ENCODE peak calls at places on chromosome 20, in six cellular contexts. K is brain microvascular endothelial cell, I is aorta, W is left lung, M is small intestine, U is ovary. H is an unnamed sample.

GRCh38 chr20:53827996-53828672 is 234.5 kb upstream of the ZNF217 start:
- DNase-seq in K (peak), I (no peak), M (no peak), U (no peak), W (no peak), H (peak)

GRCh38 chr20:36823126-36823525 is 49.6 kb upstream of the DSN1 start:
- DNase-seq in W (no peak), M (no peak), I (no peak), U (no peak), K (no peak), H (no peak)

GRCh38 chr20:2051920-2052319 is 49.7 kb upstream of the STK35 start:
- DNase-seq in K (no peak), U (no peak), M (no peak), I (no peak), W (no peak), H (no peak)

GRCh38 chr20:13863244-13863643 is 78.4 kb downstream of the NDUFAF5 start:
- DNase-seq in W (no peak), M (no peak), K (no peak), U (no peak), I (no peak), H (no peak)

GRCh38 chr20:18645851-18646250 is 58.0 kb downstream of the DTD1 start:
- DNase-seq in U (no peak), W (no peak), K (peak), M (no peak), I (no peak), H (no peak)

GRCh38 chr20:43983359-43983758 is 68.7 kb downstream of the TOX2 start:
- DNase-seq in I (no peak), K (no peak), M (peak), W (no peak), U (no peak), H (peak)

GRCh38 chr20:25315418-25316210 is 67.7 kb downstream of the PYGB start:
- DNase-seq in K (peak), W (peak), I (peak), M (no peak), U (no peak), H (no peak)

GRCh38 chr20:8078528-8078914 is 53.5 kb upstream of the PLCB1 start:
- DNase-seq in K (no peak), M (no peak), W (no peak), U (no peak), I (no peak), H (no peak)

GRCh38 chr20:37749185-37749584 is 55.4 kb downstream of the CTNNBL1 start:
- DNase-seq in W (no peak), K (no peak), I (no peak), U (no peak), M (no peak), H (no peak)

GRCh38 chr20:50898475-50898874 is 32.8 kb downstream of the ADNP start:
- DNase-seq in K (no peak), M (no peak), U (no peak), I (no peak), W (no peak), H (no peak)

GRCh38 chr20:15814903-15815302 is 758.3 kb downstream of the KIF16B start:
- DNase-seq in U (no peak), W (no peak), I (no peak), K (peak), M (no peak), H (no peak)

GRCh38 chr20:35617397-35618031 is 1.9 kb downstream of the SPAG4 start:
- DNase-seq in K (peak), U (peak), I (peak), W (peak), M (peak), H (peak)

GRCh38 chr20:20215976-20216727 is 151.8 kb upstream of the INSM1 start:
- DNase-seq in W (no peak), U (no peak), I (no peak), K (no peak), M (peak), H (no peak)

GRCh38 chr20:3727333-3728035 is 5.0 kb upstream of the HSPA12B start:
- DNase-seq in W (no peak), M (no peak), I (no peak), K (no peak), U (peak), H (no peak)

GRCh38 chr20:48171626-48172025 is 386.3 kb upstream of the SULF2 start:
- DNase-seq in K (no peak), M (no peak), U (no peak), W (no peak), I (no peak), H (no peak)

GRCh38 chr20:17648782-17649730 is 33.0 kb downstream of the RRBP1 start:
- DNase-seq in W (no peak), I (no peak), M (peak), K (no peak), U (no peak), H (no peak)

GRCh38 chr20:51425347-51426106 is 117.0 kb downstream of the NFATC2 start:
- DNase-seq in W (no peak), K (no peak), I (no peak), M (no peak), U (no peak), H (no peak)

GRCh38 chr20:32680544-32681174 is 6.9 kb upstream of the C20orf203 start:
- DNase-seq in I (no peak), M (no peak), W (no peak), K (no peak), U (no peak), H (no peak)

GRCh38 chr20:44056010-44056698 is 130.8 kb downstream of the JPH2 start:
- DNase-seq in M (peak), K (peak), U (no peak), I (peak), W (no peak), H (no peak)

GRCh38 chr20:14189794-14190402 is 147.5 kb downstream of the FLRT3 start:
- DNase-seq in U (no peak), M (peak), W (no peak), K (peak), I (no peak), H (no peak)

GRCh38 chr20:37972256-37973058 is 60.8 kb downstream of the TTI1 start:
- DNase-seq in I (no peak), M (no peak), U (no peak), K (no peak), W (no peak), H (no peak)

GRCh38 chr20:50992733-50993457 is 30.0 kb downstream of the KCNG1 start:
- DNase-seq in W (no peak), M (peak), I (no peak), U (no peak), K (peak), H (peak)

GRCh38 chr20:63100401-63100925 is 93.7 kb upstream of the BHLHE23 start:
- DNase-seq in I (peak), W (peak), M (no peak), K (no peak), U (no peak), H (no peak)

GRCh38 chr20:20018366-20018765 is 1.2 kb downstream of the NAA20 start:
- DNase-seq in W (no peak), M (no peak), K (no peak), I (no peak), U (no peak), H (no peak)

GRCh38 chr20:49866051-49866450 is 49.3 kb downstream of the SPATA2 start:
- DNase-seq in K (peak), M (no peak), W (no peak), I (no peak), U (no peak), H (no peak)
- H3K4me3 ChIP-seq in K (no peak), M (no peak), W (no peak), I (no peak), U (no peak), H (no peak)

DNA sequence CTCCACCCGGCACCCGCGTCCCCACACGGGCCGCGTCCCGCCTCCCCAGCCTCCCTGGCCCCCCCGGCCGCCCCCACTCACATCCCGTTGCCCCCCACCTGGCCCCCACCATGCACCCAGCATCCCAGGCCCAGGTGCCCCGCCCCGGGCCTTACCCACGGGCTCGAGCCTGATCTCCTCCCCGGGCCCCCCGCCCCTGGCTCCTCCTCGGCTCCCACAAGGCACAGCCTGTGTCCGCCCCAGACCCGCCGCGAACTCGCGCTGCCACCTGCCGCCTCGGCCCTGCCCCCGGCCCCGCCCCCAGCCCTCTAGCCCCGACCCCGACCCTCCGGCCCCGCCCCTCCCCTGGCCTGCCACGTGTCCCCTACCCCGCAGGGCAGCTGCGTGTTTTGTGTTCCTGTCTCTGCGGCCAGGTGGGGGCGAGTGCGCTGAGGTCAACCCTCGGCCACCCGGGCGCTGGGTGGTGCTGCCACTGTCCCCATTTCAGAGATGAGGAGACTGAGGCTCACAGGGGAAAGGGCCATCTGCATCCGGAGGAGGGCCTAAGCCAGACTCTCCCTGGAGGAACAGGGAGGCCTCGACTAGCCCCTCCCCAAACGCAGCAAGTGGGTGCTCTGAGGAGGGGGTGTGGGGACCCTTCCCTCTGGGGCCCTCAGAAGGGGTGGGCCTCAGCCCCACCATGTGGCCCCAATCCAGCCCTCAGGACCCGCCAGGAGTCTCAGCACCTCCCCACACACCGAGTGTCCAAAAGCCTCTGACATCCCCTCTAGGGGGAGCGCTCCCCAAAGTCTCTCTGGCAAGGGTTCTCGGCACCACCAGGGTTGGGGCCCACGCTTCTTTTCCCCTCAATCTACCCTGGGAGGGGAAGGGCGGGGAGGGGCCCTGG is 99.8 kb downstream of the TAF4 start:
- DNase-seq in W (no peak), M (no peak), I (no peak), K (no peak), U (peak), H (peak)
- H3K4me3 ChIP-seq in W (no peak), M (no peak), I (no peak), K (no peak), U (no peak), H (no peak)

GRCh38 chr20:59596690-59597089 is 7.7 kb upstream of the PHACTR3 start:
- DNase-seq in W (no peak), U (no peak), I (peak), K (no peak), M (no peak), H (no peak)

GRCh38 chr20:59598625-59599310 is 5.6 kb upstream of the PHACTR3 start:
- DNase-seq in M (peak), U (no peak), K (no peak), I (no peak), W (no peak), H (peak)

GRCh38 chr20:59600472-59600871 is 3.9 kb upstream of the PHACTR3 start:
- DNase-seq in W (no peak), K (no peak), I (no peak), U (no peak), M (no peak), H (no peak)

GRCh38 chr20:59599941-59600340 is 4.4 kb upstream of the PHACTR3 start:
- DNase-seq in I (peak), K (no peak), U (no peak), M (no peak), W (no peak), H (no peak)

DNA sequence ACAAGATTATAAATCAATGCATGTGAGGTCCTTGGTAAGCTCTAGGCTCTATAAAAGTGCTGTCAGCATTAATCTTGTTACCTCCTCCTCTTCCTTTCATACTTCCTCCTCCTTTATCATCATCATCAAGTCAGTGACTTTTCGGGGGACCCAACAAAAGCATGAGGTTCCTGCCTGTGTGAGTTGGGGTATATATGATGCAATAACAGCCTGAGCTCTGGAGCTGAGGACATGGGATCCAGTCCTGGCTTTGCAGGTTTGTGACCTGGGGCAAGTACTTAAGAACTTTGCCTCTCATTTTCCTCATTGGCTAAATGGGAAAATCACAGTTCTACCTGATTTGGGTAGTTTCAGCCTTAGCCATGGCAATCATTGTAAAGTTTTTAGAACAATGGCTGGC is 7.1 kb upstream of the PHACTR3 start:
- DNase-seq in W (no peak), M (no peak), K (no peak), I (no peak), U (no peak), H (no peak)
- H3K4me3 ChIP-seq in W (no peak), M (no peak), K (no peak), I (no peak), U (no peak), H (no peak)

GRCh38 chr20:59938696-59939051 is 1.4 kb downstream of the PPP1R3D start:
- DNase-seq in W (no peak), M (no peak), K (no peak), U (peak), I (no peak), H (no peak)
- H3K4me3 ChIP-seq in W (no peak), M (no peak), K (no peak), U (no peak), I (no peak), H (no peak)

DNA sequence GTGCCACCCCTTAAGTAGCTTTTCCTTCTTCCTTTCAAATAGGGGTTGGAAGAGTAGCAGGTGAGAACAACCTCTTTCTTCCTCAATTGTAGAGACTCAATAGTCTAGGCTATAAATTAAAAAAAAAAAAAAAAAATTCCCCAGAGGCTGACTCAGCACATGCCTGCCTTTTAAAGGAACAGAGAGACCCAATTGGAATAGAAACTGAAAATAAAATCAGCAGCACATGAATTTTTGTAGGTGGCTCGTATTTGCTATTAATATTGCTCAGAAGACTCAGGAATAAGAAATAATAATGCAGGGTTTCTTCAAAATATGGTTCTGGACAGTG is 19.3 kb downstream of the TOP1 start:
- DNase-seq in I (no peak), W (no peak), U (no peak), K (no peak), M (peak), H (no peak)
- H3K4me3 ChIP-seq in I (peak), W (no peak), U (no peak), K (peak), M (no peak), H (no peak)

GRCh38 chr20:5797843-5798462 is 47.8 kb downstream of the SHLD1 start:
- DNase-seq in M (no peak), K (no peak), I (no peak), W (no peak), U (no peak), H (no peak)
- H3K4me3 ChIP-seq in M (no peak), K (no peak), I (no peak), W (no peak), U (no peak), H (no peak)

DNA sequence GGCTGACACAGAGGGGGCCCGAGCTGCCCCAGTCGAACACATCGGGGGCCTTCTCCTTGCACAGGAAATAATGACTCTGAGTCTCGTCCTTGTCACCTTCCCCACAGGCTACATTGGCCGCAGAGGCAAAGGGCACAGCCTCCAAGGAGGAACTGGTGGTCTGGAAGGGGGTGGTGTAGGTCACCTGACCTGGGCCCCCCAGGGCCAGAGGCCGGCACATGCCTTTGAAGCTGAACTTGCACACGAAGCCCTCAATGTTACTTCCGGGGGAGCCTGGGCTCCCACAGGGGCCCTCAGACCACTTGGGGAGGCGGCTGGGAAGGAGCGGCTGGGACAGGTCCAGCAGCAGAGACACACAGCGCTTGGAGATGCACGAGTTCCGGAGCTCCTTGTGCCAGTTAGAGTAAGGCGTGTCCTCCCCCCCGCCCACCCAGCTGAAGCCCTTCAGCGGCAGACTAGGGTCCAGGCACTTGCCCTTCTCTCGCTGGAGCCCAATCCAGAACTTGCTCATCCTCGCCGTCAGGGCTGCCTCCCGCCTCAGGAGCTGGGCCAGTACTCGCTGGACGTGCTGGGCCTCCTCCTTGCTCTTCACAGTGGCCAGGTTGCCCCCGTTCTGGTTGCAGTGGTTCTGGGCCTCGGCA is 589 bp downstream of the CD93 start:
- DNase-seq in K (no peak), I (peak), U (no peak), M (no peak), W (no peak), H (no peak)
- H3K4me3 ChIP-seq in K (no peak), I (no peak), U (peak), M (no peak), W (peak), H (no peak)

DNA sequence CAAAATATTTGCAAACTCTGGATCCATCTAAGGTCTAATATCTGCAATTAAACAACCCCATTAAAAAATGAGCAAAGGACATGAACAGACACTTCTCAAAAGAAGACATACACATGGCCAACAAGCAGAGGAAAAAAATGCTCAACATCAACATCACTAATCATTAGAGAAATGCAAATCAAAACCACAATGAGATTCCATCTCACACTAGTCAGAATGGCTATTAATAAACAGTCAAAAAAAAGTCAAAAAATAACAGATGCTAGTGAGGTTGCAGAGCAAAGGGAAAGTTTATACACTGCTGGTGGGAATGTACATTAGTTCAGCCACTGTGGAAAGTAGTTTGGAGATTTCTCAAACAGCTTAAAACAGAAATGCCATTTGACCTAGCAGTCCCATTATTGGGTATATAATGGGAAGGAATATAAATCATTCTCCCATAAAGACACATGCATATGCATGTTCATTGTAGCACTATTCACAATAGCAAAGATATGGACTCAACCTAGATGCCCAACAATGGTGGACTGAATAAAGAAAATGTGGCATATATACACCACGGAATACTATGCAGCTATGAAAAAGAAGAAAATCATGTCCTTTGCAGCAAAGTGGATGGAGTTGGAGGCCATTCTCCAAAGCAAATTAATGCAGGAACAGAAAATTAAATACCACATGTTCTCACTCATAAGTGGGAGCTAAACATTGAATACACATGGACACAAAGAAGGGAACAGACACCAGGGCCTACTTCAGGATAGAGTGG is 9.1 kb downstream of the ZNFX1 start:
- DNase-seq in W (no peak), K (peak), U (no peak), M (no peak), I (no peak), H (no peak)
- H3K4me3 ChIP-seq in W (no peak), K (no peak), U (no peak), M (no peak), I (no peak), H (no peak)

DNA sequence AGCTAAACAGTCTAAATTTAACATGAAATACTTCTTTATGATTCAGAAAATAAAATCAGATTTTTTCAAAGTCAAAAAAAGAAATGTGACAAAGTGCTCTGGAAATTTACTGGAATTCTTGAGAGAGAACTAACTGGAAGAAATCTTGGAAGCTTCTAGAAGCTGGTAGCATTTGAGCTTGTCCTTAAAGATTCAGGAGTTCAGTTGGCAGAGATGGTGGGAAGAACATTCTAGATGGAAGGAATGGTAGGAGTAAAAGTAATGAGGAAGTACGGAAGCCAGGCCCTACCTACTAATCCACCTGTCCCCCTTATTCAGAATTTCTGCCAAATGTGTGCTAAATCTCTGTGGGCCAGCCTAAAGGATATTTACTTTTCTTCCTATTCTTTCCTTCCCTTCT is 21.2 kb downstream of the RALY start:
- DNase-seq in K (no peak), M (no peak), W (no peak), U (no peak), I (no peak), H (no peak)
- H3K4me3 ChIP-seq in K (no peak), M (no peak), W (no peak), U (no peak), I (no peak), H (no peak)

H was measured in HAP-1.